ENCODE peak calls at places on chromosomes 11 and 22, in nine cellular contexts. J, D, P, F, Z, N, I, H and V are unnamed samples.

GRCh38 chr11:21675049-21675616 is 517.8 kb upstream of the ANO5 start:
- DNase-seq in J (no peak), D (no peak), P (no peak), F (no peak), Z (no peak), N (no peak), I (no peak), H (no peak), V (no peak)

GRCh38 chr11:68328374-68329091 is 16.1 kb downstream of the LRP5 start:
- DNase-seq in J (no peak), D (no peak), P (peak), F (no peak), Z (no peak), N (peak), I (no peak), H (no peak), V (peak)

GRCh38 chr11:68146010-68146540 is 24.9 kb upstream of the CHKA start:
- DNase-seq in J (no peak), D (peak), P (no peak), F (no peak), Z (peak), N (peak), I (peak), H (no peak), V (no peak)

GRCh38 chr11:6672006-6672405 is 11.1 kb downstream of the MRPL17 start:
- DNase-seq in J (no peak), D (no peak), P (no peak), F (no peak), Z (no peak), N (no peak), I (no peak), H (no peak), V (no peak)

GRCh38 chr22:36325163-36326031 is 62.4 kb downstream of the MYH9 start:
- DNase-seq in J (no peak), D (no peak), P (peak), F (no peak), Z (no peak), N (peak), I (no peak), H (no peak), V (no peak)

GRCh38 chr11:19395050-19395449 is 154.3 kb upstream of the E2F8 start:
- DNase-seq in J (no peak), D (no peak), P (no peak), F (no peak), Z (no peak), N (no peak), I (no peak), H (no peak), V (no peak)

GRCh38 chr11:27473017-27473406 is 422 bp upstream of the LGR4 start:
- DNase-seq in J (no peak), D (no peak), P (no peak), F (no peak), Z (no peak), N (no peak), I (no peak), H (no peak), V (no peak)

GRCh38 chr11:36578458-36578857 is 10.7 kb downstream of the RAG1 start:
- DNase-seq in J (no peak), D (no peak), P (no peak), F (no peak), Z (no peak), N (no peak), I (no peak), H (no peak), V (no peak)

GRCh38 chr11:48107188-48107704 is 109.4 kb upstream of the OR4B1 start:
- DNase-seq in J (peak), D (peak), P (no peak), F (no peak), Z (no peak), N (no peak), I (peak), H (no peak), V (no peak)

GRCh38 chr22:39960791-39961746 is 872 bp downstream of the TMA7B start:
- DNase-seq in J (no peak), D (no peak), P (peak), F (no peak), Z (no peak), N (peak), I (peak), H (no peak), V (no peak)

GRCh38 chr22:23693979-23694680 is 3.3 kb downstream of the RGL4 start:
- DNase-seq in J (no peak), D (no peak), P (no peak), F (no peak), Z (no peak), N (no peak), I (no peak), H (no peak), V (no peak)

GRCh38 chr22:24486501-24486921 is 8.6 kb upstream of the UPB1 start:
- DNase-seq in J (no peak), D (peak), P (peak), F (no peak), Z (no peak), N (peak), I (no peak), H (no peak), V (no peak)

GRCh38 chr22:39343259-39344045 is 6.3 kb upstream of the SYNGR1 start:
- DNase-seq in J (peak), D (peak), P (peak), F (peak), Z (peak), N (peak), I (no peak), H (no peak), V (peak)

GRCh38 chr11:93849751-93850584 is 450 bp downstream of the VSTM5 start:
- DNase-seq in J (no peak), D (no peak), P (peak), F (peak), Z (peak), N (peak), I (no peak), H (peak), V (no peak)

GRCh38 chr11:35598254-35599125 is 19.8 kb upstream of the FJX1 start:
- DNase-seq in J (no peak), D (no peak), P (no peak), F (no peak), Z (peak), N (no peak), I (no peak), H (no peak), V (no peak)

GRCh38 chr11:95459268-95460040 is 228.5 kb upstream of the SESN3 start:
- DNase-seq in J (no peak), D (no peak), P (peak), F (no peak), Z (no peak), N (peak), I (no peak), H (no peak), V (no peak)

GRCh38 chr11:42625757-42626156 is 686.0 kb upstream of the API5 start:
- DNase-seq in J (no peak), D (no peak), P (no peak), F (no peak), Z (no peak), N (no peak), I (no peak), H (no peak), V (no peak)

DNA sequence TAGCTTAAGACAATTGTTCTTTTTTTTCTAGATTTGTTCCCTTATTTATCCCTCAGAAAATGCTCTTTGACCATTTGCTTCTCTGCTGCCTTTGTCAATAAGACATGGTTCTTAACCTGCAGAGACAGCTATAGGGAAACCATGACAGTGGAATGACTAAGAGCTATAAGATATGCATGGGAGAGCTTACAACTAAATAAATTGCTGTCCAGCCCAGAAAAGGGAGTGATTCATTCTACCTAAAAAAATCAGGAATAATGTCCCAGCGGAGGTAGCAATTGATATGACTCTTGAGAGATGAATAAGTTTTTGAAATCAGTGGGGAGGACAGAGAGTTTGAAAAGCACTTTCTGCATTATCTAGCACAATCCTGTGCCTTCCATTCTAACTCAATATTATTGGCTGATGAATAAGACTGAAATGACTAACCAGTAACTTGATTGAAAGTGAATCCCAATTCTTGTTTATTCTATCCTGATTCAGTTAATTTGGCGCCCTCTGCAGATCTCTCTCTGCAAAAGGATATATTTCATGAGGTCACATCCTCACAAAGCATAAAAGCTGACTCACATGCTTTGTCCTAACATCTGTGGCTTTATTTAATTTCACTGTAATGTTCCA is 680.5 kb upstream of the API5 start:
- DNase-seq in J (no peak), D (no peak), P (peak), F (peak), Z (peak), N (peak), I (no peak), H (no peak), V (no peak)
- TF ChIP-seq CTCF in J (no peak), D (no peak), P (peak), F (no peak), Z (no peak), N (peak), I (no peak), H (no peak), V (peak)

GRCh38 chr11:65726660-65727059 is 6.1 kb upstream of the RNASEH2C start:
- DNase-seq in J (no peak), D (no peak), P (no peak), F (no peak), Z (no peak), N (no peak), I (no peak), H (no peak), V (no peak)
- TF ChIP-seq CTCF in J (no peak), D (no peak), P (peak), F (no peak), Z (peak), N (no peak), I (no peak), H (no peak), V (no peak)

GRCh38 chr22:49543876-49544275 is 283.8 kb downstream of the BRD1 start:
- DNase-seq in J (no peak), D (peak), P (no peak), F (no peak), Z (no peak), N (no peak), I (peak), H (no peak), V (no peak)
- TF ChIP-seq CTCF in J (no peak), D (no peak), P (no peak), F (no peak), Z (no peak), N (no peak), I (no peak), H (no peak), V (no peak)

DNA sequence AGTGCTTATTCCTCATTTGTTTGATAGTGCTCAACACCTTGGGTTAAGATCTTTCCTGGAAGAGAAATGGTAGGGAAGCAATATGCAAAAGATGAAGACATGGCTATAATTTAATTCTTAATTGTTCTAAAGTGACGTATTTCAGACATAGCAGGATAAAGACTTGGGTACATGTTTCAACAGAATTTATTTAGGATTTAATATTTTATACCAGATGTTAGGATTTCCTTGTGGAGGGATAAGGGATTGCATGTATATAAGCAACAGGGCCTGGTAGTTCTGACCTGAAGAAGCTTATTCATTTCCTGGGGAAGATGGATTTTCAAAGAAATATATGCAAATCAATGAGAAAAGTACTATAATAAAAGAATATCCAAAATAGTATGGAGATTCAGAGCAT is 163.8 kb downstream of the FAT3 start:
- DNase-seq in J (no peak), D (no peak), P (no peak), F (no peak), Z (no peak), N (no peak), I (no peak), H (no peak), V (no peak)
- TF ChIP-seq CTCF in J (no peak), D (no peak), P (no peak), F (no peak), Z (no peak), N (peak), I (no peak), H (no peak), V (peak)

GRCh38 chr22:31244044-31244942 is 32.2 kb downstream of the LIMK2 start:
- DNase-seq in J (no peak), D (no peak), P (peak), F (no peak), Z (peak), N (peak), I (no peak), H (no peak), V (no peak)

GRCh38 chr22:31240011-31240410 is 27.9 kb downstream of the LIMK2 start:
- DNase-seq in J (no peak), D (no peak), P (peak), F (no peak), Z (no peak), N (peak), I (no peak), H (no peak), V (no peak)

GRCh38 chr22:31241200-31241599 is 29.1 kb downstream of the LIMK2 start:
- DNase-seq in J (no peak), D (no peak), P (no peak), F (no peak), Z (no peak), N (no peak), I (no peak), H (no peak), V (no peak)

GRCh38 chr22:31243339-31244043 is 31.4 kb downstream of the LIMK2 start:
- DNase-seq in J (no peak), D (no peak), P (peak), F (no peak), Z (peak), N (no peak), I (no peak), H (no peak), V (no peak)

GRCh38 chr22:31241936-31242335 is 29.8 kb downstream of the LIMK2 start:
- DNase-seq in J (no peak), D (no peak), P (peak), F (no peak), Z (no peak), N (peak), I (no peak), H (no peak), V (no peak)
- TF ChIP-seq CTCF in J (no peak), D (no peak), P (peak), F (no peak), Z (no peak), N (peak), I (no peak), H (no peak), V (no peak)

DNA sequence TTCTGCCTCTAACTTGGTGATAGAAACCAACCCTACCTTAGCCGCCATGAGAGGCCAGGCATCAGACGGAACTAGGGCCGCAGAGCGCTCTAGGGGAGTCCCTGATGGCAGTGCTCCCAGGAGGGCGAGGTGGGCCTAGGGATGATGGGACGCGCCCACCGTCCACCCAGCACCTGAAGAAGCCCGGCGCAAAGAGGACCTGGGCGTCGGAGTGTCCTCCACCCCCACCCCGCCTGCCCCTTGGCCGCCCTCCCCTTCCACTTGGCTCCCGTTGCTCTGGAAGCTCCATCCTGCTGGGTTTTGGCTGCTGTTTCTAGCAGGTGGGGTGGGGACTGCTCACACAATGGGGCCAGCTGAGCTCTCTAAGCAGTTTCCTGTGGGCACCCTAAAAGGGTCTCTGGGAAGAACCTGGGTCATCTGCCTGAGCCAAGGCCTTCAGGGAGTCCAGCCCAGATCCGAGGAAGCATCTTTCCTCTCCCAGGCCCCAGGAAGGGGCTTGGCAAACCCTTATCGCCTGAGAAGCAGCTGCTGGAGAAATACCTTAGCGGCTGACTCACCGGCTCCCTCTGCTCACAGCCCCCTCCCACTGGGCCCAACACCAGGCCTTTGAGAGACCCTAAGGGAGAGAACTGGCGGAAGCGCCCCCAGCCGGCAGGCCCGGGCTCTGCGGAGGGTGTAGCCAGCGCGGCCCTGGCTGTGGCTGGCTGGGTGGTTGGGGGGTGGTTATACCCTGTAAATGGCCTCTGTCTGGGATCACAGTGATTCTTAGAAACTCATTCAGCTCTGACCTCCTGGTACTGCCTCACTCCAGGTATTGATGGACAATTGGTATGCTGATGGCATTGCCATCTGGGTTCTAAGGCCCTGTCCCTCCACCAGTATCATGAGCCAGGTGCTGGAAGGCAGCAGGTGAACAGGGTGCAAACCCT is 19.3 kb downstream of the CREB3L1 start:
- DNase-seq in J (no peak), D (no peak), P (peak), F (peak), Z (no peak), N (peak), I (no peak), H (no peak), V (peak)
- TF ChIP-seq CTCF in J (no peak), D (no peak), P (peak), F (peak), Z (no peak), N (peak), I (peak), H (no peak), V (peak)

GRCh38 chr11:65719887-65720236 is 736 bp downstream of the RNASEH2C start:
- DNase-seq in J (no peak), D (no peak), P (peak), F (no peak), Z (no peak), N (peak), I (no peak), H (no peak), V (no peak)
- TF ChIP-seq CTCF in J (no peak), D (no peak), P (no peak), F (no peak), Z (no peak), N (peak), I (no peak), H (no peak), V (no peak)

GRCh38 chr11:124899376-124900145 is 1.9 kb upstream of the ROBO4 start:
- DNase-seq in J (no peak), D (no peak), P (no peak), F (peak), Z (no peak), N (no peak), I (no peak), H (peak), V (no peak)
- TF ChIP-seq CTCF in J (no peak), D (no peak), P (no peak), F (peak), Z (no peak), N (no peak), I (no peak), H (no peak), V (no peak)